ENCODE peak calls at places on chromosomes 6 and 20, in eight cellular contexts. F is caudate nucleus, K is GM23248, T is cerebellar cortex, I is foreskin melanocyte, J is ACHN, H is NCI-H1092, U is NCI-H1048. N is an unnamed sample.

GRCh38 chr6:169545956-169546355 is 155.9 kb downstream of the WDR27 start:
- DNase-seq in F (no peak), K (peak), T (no peak), I (no peak), J (no peak), H (no peak), U (no peak), N (no peak)

GRCh38 chr20:17612287-17612974 is 42.6 kb downstream of the DSTN start:
- DNase-seq in F (no peak), K (peak), T (no peak), I (no peak), J (no peak), H (no peak), U (no peak), N (no peak)

GRCh38 chr6:99810942-99811633 is 182.9 kb downstream of the MCHR2 start:
- DNase-seq in F (no peak), K (no peak), T (no peak), I (no peak), J (no peak), H (no peak), U (no peak), N (no peak)

GRCh38 chr20:1664911-1665310 is 7.3 kb upstream of the SIRPG start:
- DNase-seq in F (no peak), K (no peak), T (no peak), I (no peak), J (no peak), H (no peak), U (no peak), N (no peak)

GRCh38 chr6:152943260-152943897 is 39.5 kb downstream of the FBXO5 start:
- DNase-seq in F (no peak), K (no peak), T (no peak), I (no peak), J (no peak), H (no peak), U (no peak), N (no peak)

GRCh38 chr6:111997078-111997862 is 56.6 kb upstream of the CCN6 start:
- DNase-seq in F (peak), K (peak), T (peak), I (no peak), J (peak), H (peak), U (peak), N (peak)

GRCh38 chr6:169738972-169739529 is 12.3 kb downstream of the DYNLT2 start:
- DNase-seq in F (no peak), K (no peak), T (no peak), I (no peak), J (no peak), H (no peak), U (no peak), N (no peak)

GRCh38 chr6:28353981-28354676 is 4.4 kb downstream of the ZKSCAN3 start:
- DNase-seq in F (peak), K (peak), T (peak), I (no peak), J (no peak), H (peak), U (no peak), N (no peak)

GRCh38 chr20:59783020-59784010 is 150.1 kb downstream of the SYCP2 start:
- DNase-seq in F (peak), K (peak), T (peak), I (no peak), J (peak), H (peak), U (no peak), N (peak)

GRCh38 chr20:4973330-4974097 is 27.8 kb downstream of the SLC23A2 start:
- DNase-seq in F (no peak), K (peak), T (no peak), I (peak), J (peak), H (no peak), U (no peak), N (no peak)

GRCh38 chr6:25070547-25071366 is 135.0 kb upstream of the RIPOR2 start:
- DNase-seq in F (peak), K (peak), T (peak), I (peak), J (peak), H (peak), U (peak), N (peak)

GRCh38 chr6:87723727-87724078 is 21.7 kb upstream of the AKIRIN2 start:
- DNase-seq in F (no peak), K (no peak), T (no peak), I (no peak), J (no peak), H (no peak), U (no peak), N (no peak)

GRCh38 chr6:92132446-92132845 is 1286.9 kb downstream of the EPHA7 start:
- DNase-seq in F (no peak), K (no peak), T (no peak), I (no peak), J (no peak), H (no peak), U (no peak), N (no peak)

GRCh38 chr20:6184086-6184485 is 61.3 kb upstream of the FERMT1 start:
- DNase-seq in F (no peak), K (no peak), T (no peak), I (no peak), J (no peak), H (no peak), U (no peak), N (no peak)

N was measured in putamen.